ENCODE peak calls at places on chromosomes 1 and 21, in four cellular contexts. N, K, R and Y are unnamed samples.

GRCh38 chr1:32334864-32335618 is 992 bp downstream of the MARCKSL1 start:
- DNase-seq in N (peak; percentile 39), K (no peak), R (peak; percentile 77), Y (peak; percentile 77)

GRCh38 chr1:147238053-147238902 is 4.2 kb upstream of the CHD1L start:
- DNase-seq in N (no peak), K (no peak), R (no peak), Y (no peak)

GRCh38 chr1:174077755-174078490 is 55.8 kb upstream of the RC3H1 start:
- DNase-seq in N (no peak), K (no peak), R (no peak), Y (no peak)

GRCh38 chr1:43531453-43531905 is 796 bp downstream of the PTPRF start:
- DNase-seq in N (no peak), K (no peak), R (peak; percentile 79), Y (no peak)

GRCh38 chr1:53956308-53957168 is 10.4 kb downstream of the LRRC42 start:
- DNase-seq in N (no peak), K (no peak), R (no peak), Y (no peak)

GRCh38 chr1:115210302-115210711 is 121.0 kb upstream of the TSPAN2 start:
- DNase-seq in N (no peak), K (no peak), R (no peak), Y (no peak)

GRCh38 chr1:96722161-96722908 is 751 bp downstream of the PTBP2 start:
- DNase-seq in N (peak; percentile 90), K (no peak), R (peak; percentile 82), Y (peak; percentile 82)

GRCh38 chr1:217586586-217586985 is 44.3 kb downstream of the GPATCH2 start:
- DNase-seq in N (no peak), K (no peak), R (no peak), Y (no peak)

GRCh38 chr1:246246430-246246829 is 260.6 kb downstream of the SMYD3 start:
- DNase-seq in N (no peak), K (no peak), R (no peak), Y (no peak)

GRCh38 chr21:15449556-15449955 is 280.2 kb upstream of the USP25 start:
- DNase-seq in N (no peak), K (no peak), R (no peak), Y (no peak)

GRCh38 chr1:230158422-230159291 is 91.6 kb downstream of the GALNT2 start:
- DNase-seq in N (no peak), K (no peak), R (no peak), Y (no peak)

GRCh38 chr1:38923607-38924006 is 18.0 kb downstream of the RHBDL2 start:
- DNase-seq in N (no peak), K (no peak), R (no peak), Y (no peak)

GRCh38 chr21:38979271-38980196 is 173.8 kb downstream of the ETS2 start:
- DNase-seq in N (no peak), K (no peak), R (no peak), Y (no peak)

GRCh38 chr1:8679411-8679800 is 138.0 kb downstream of the RERE start:
- DNase-seq in N (no peak), K (no peak), R (no peak), Y (no peak)

GRCh38 chr1:21280482-21280881 is 9.8 kb downstream of the ECE1 start:
- DNase-seq in N (no peak), K (no peak), R (no peak), Y (no peak)

GRCh38 chr1:30250338-30251022 is 472.9 kb downstream of the MATN1 start:
- DNase-seq in N (no peak), K (no peak), R (no peak), Y (no peak)

GRCh38 chr1:154325583-154326545 is 539 bp downstream of the ATP8B2 start:
- DNase-seq in N (peak; percentile 72), K (no peak), R (no peak), Y (peak; percentile 86)

GRCh38 chr1:68036946-68037345 is 13.5 kb downstream of the DIRAS3 start:
- DNase-seq in N (no peak), K (no peak), R (no peak), Y (no peak)

GRCh38 chr1:50893466-50893865 is 66.6 kb downstream of the FAF1 start:
- DNase-seq in N (no peak), K (no peak), R (no peak), Y (no peak)

GRCh38 chr1:168287237-168287664 is 6.6 kb downstream of the TBX19 start:
- DNase-seq in N (no peak), K (no peak), R (no peak), Y (no peak)

GRCh38 chr1:225480825-225481434 is 53.1 kb upstream of the LBR start:
- DNase-seq in N (no peak), K (no peak), R (peak; percentile 71), Y (peak; percentile 73)

GRCh38 chr1:97845805-97846204 is 75.0 kb downstream of the DPYD start:
- DNase-seq in N (no peak), K (no peak), R (no peak), Y (no peak)

GRCh38 chr1:30876451-30877204 is 31.9 kb downstream of the SDC3 start:
- DNase-seq in N (no peak), K (no peak), R (no peak), Y (no peak)

GRCh38 chr21:42513985-42514882 is 582 bp downstream of the SLC37A1 start:
- DNase-seq in N (no peak), K (no peak), R (peak; percentile 86), Y (peak; percentile 72)

GRCh38 chr21:30839304-30839703 is 9.7 kb upstream of the KRTAP7-1 start:
- DNase-seq in N (no peak), K (no peak), R (no peak), Y (no peak)

GRCh38 chr1:237864338-237865244 is 26.1 kb downstream of the ZP4 start:
- DNase-seq in N (peak; percentile 60), K (no peak), R (peak; percentile 85), Y (peak; percentile 67)

GRCh38 chr1:89552481-89553194 is 28.0 kb downstream of the LRRC8B start:
- DNase-seq in N (peak; percentile 50), K (no peak), R (no peak), Y (no peak)

GRCh38 chr1:204623365-204623893 is 62.1 kb downstream of the LRRN2 start:
- DNase-seq in N (no peak), K (no peak), R (no peak), Y (no peak)

GRCh38 chr1:112833806-112834205 is 118.7 kb upstream of the PPM1J start:
- DNase-seq in N (no peak), K (no peak), R (no peak), Y (no peak)

GRCh38 chr1:231410041-231410591 is 12.0 kb downstream of the EGLN1 start:
- DNase-seq in N (no peak), K (no peak), R (no peak), Y (no peak)

GRCh38 chr1:214187152-214187900 is 93.6 kb upstream of the SMYD2 start:
- DNase-seq in N (peak; percentile 45), K (no peak), R (no peak), Y (no peak)

GRCh38 chr1:228352677-228353481 is 53.8 kb downstream of the TRIM11 start:
- DNase-seq in N (no peak), K (no peak), R (no peak), Y (peak; percentile 45)

GRCh38 chr1:84286071-84286470 is 15.4 kb upstream of the SAMD13 start:
- DNase-seq in N (no peak), K (no peak), R (no peak), Y (no peak)